ENCODE peak calls at places on chromosome 14, in ten cellular contexts. U is pons, L is germinal center, N is uterus, S is T-helper 2 cell, R is dermis microvascular lymphatic vessel endothelial cell, V is WTC11, H is neural progenitor cell, Y is cardiac muscle cell, W is Caki2. X is an unnamed sample.

GRCh38 chr14:57009585-57010515 is 199.6 kb upstream of the OTX2 start:
- DNase-seq in U (peak), L (no peak), N (no peak), S (no peak), R (no peak), V (no peak), H (no peak), Y (peak), W (no peak), X (no peak)

GRCh38 chr14:34797747-34798583 is 77.2 kb downstream of the BAZ1A start:
- DNase-seq in U (no peak), L (no peak), N (no peak), S (no peak), R (no peak), V (peak), H (peak), Y (no peak), W (no peak), X (no peak)

GRCh38 chr14:102255401-102256190 is 49.4 kb downstream of the MOK start:
- DNase-seq in U (no peak), L (no peak), N (peak), S (no peak), R (no peak), V (no peak), H (no peak), Y (no peak), W (peak), X (no peak)

GRCh38 chr14:41607966-41608663 is 1.4 kb downstream of the LRFN5 start:
- DNase-seq in U (no peak), L (no peak), N (no peak), S (no peak), R (no peak), V (peak), H (peak), Y (peak), W (peak), X (no peak)

GRCh38 chr14:74562515-74563232 is 49.4 kb downstream of the LTBP2 start:
- DNase-seq in U (no peak), L (no peak), N (no peak), S (no peak), R (no peak), V (no peak), H (no peak), Y (no peak), W (no peak), X (no peak)

GRCh38 chr14:76486251-76486743 is 110.4 kb downstream of the ESRRB start:
- DNase-seq in U (no peak), L (no peak), N (no peak), S (no peak), R (no peak), V (no peak), H (no peak), Y (peak), W (no peak), X (no peak)

GRCh38 chr14:78314484-78314883 is 144.3 kb downstream of the NRXN3 start:
- DNase-seq in U (no peak), L (no peak), N (no peak), S (no peak), R (no peak), V (no peak), H (no peak), Y (no peak), W (no peak), X (no peak)

GRCh38 chr14:95220663-95221231 is 63.4 kb upstream of the DICER1 start:
- DNase-seq in U (no peak), L (no peak), N (peak), S (no peak), R (no peak), V (no peak), H (peak), Y (no peak), W (no peak), X (no peak)

GRCh38 chr14:89924224-89924623 is 30.3 kb downstream of the EFCAB11 start:
- DNase-seq in U (no peak), L (no peak), N (no peak), S (no peak), R (no peak), V (no peak), H (no peak), Y (no peak), W (no peak), X (no peak)

GRCh38 chr14:101055106-101055662 is 151.7 kb upstream of the RTL1 start:
- DNase-seq in U (no peak), L (no peak), N (no peak), S (no peak), R (no peak), V (no peak), H (no peak), Y (no peak), W (no peak), X (no peak)

GRCh38 chr14:30786701-30787100 is 87.7 kb upstream of the COCH start:
- DNase-seq in U (no peak), L (no peak), N (no peak), S (no peak), R (no peak), V (no peak), H (no peak), Y (no peak), W (no peak), X (no peak)

GRCh38 chr14:97107070-97107469 is 309.9 kb downstream of the VRK1 start:
- DNase-seq in U (no peak), L (no peak), N (no peak), S (no peak), R (no peak), V (no peak), H (no peak), Y (no peak), W (peak), X (no peak)

GRCh38 chr14:64758025-64758521 is 53.8 kb downstream of the PLEKHG3 start:
- DNase-seq in U (no peak), L (no peak), N (peak), S (no peak), R (no peak), V (no peak), H (no peak), Y (no peak), W (no peak), X (no peak)